ENCODE peak calls at places on chromosome 16, in six cellular contexts. One of them, this sample, is unnamed.

GRCh38 chr16:89357055-89357454 is 133.3 kb downstream of the ANKRD11 start:
- DNase-seq in stimulated activated CD8-positive, alpha-beta memory T cell treated with anti-CD3 and anti-CD28 coated beads, Interleukin-7, amount 100 ng/mL, for 1 hour: no peak
- DNase-seq in GM12891: no peak
- DNase-seq in immature natural killer cell: no peak
- DNase-seq in posterior cingulate gyrus: peak; percentile 75
- DNase-seq in GM04504: no peak
- DNase-seq in this sample: peak; percentile 29

GRCh38 chr16:70556063-70556462 is 32.4 kb downstream of the SF3B3 start:
- DNase-seq in stimulated activated CD8-positive, alpha-beta memory T cell treated with anti-CD3 and anti-CD28 coated beads, Interleukin-7, amount 100 ng/mL, for 1 hour: no peak
- DNase-seq in GM12891: no peak
- DNase-seq in immature natural killer cell: no peak
- DNase-seq in posterior cingulate gyrus: no peak
- DNase-seq in GM04504: no peak
- DNase-seq in this sample: no peak

GRCh38 chr16:27364493-27365141 is 37.4 kb upstream of the IL21R start:
- DNase-seq in stimulated activated CD8-positive, alpha-beta memory T cell treated with anti-CD3 and anti-CD28 coated beads, Interleukin-7, amount 100 ng/mL, for 1 hour: no peak
- DNase-seq in GM12891: no peak
- DNase-seq in immature natural killer cell: no peak
- DNase-seq in posterior cingulate gyrus: peak; percentile 24
- DNase-seq in GM04504: no peak
- DNase-seq in this sample: no peak

GRCh38 chr16:50671644-50672260 is 9.4 kb downstream of the SNX20 start:
- DNase-seq in stimulated activated CD8-positive, alpha-beta memory T cell treated with anti-CD3 and anti-CD28 coated beads, Interleukin-7, amount 100 ng/mL, for 1 hour: no peak
- DNase-seq in GM12891: no peak
- DNase-seq in immature natural killer cell: peak; percentile 50
- DNase-seq in posterior cingulate gyrus: peak; percentile 5
- DNase-seq in GM04504: peak; percentile 4
- DNase-seq in this sample: no peak

GRCh38 chr16:2910441-2910840 is 1.3 kb upstream of the FLYWCH1 start:
- DNase-seq in stimulated activated CD8-positive, alpha-beta memory T cell treated with anti-CD3 and anti-CD28 coated beads, Interleukin-7, amount 100 ng/mL, for 1 hour: no peak
- DNase-seq in GM12891: no peak
- DNase-seq in immature natural killer cell: no peak
- DNase-seq in posterior cingulate gyrus: no peak
- DNase-seq in GM04504: no peak
- DNase-seq in this sample: no peak

GRCh38 chr16:19657831-19658230 is 60.2 kb downstream of the KNOP1 start:
- DNase-seq in stimulated activated CD8-positive, alpha-beta memory T cell treated with anti-CD3 and anti-CD28 coated beads, Interleukin-7, amount 100 ng/mL, for 1 hour: no peak
- DNase-seq in GM12891: no peak
- DNase-seq in immature natural killer cell: no peak
- DNase-seq in posterior cingulate gyrus: no peak
- DNase-seq in GM04504: no peak
- DNase-seq in this sample: no peak

GRCh38 chr16:50602126-50602525 is 53.9 kb downstream of the NKD1 start:
- DNase-seq in stimulated activated CD8-positive, alpha-beta memory T cell treated with anti-CD3 and anti-CD28 coated beads, Interleukin-7, amount 100 ng/mL, for 1 hour: no peak
- DNase-seq in GM12891: no peak
- DNase-seq in immature natural killer cell: no peak
- DNase-seq in posterior cingulate gyrus: peak; percentile 27
- DNase-seq in GM04504: no peak
- DNase-seq in this sample: no peak

GRCh38 chr16:852451-853185 is 52.1 kb upstream of the GNG13 start:
- DNase-seq in stimulated activated CD8-positive, alpha-beta memory T cell treated with anti-CD3 and anti-CD28 coated beads, Interleukin-7, amount 100 ng/mL, for 1 hour: no peak
- DNase-seq in GM12891: no peak
- DNase-seq in immature natural killer cell: no peak
- DNase-seq in posterior cingulate gyrus: peak; percentile 95
- DNase-seq in GM04504: no peak
- DNase-seq in this sample: no peak

GRCh38 chr16:47928008-47928407 is 227.8 kb downstream of the ABCC12 start:
- DNase-seq in stimulated activated CD8-positive, alpha-beta memory T cell treated with anti-CD3 and anti-CD28 coated beads, Interleukin-7, amount 100 ng/mL, for 1 hour: no peak
- DNase-seq in GM12891: no peak
- DNase-seq in immature natural killer cell: no peak
- DNase-seq in posterior cingulate gyrus: no peak
- DNase-seq in GM04504: no peak
- DNase-seq in this sample: no peak